ENCODE peak calls at places on chromosomes 2 and 18, in eight cellular contexts. One of them, this sample, is unnamed.

GRCh38 chr18:70376914-70377258 is 88.0 kb downstream of the SOCS6 start:
- DNase-seq in lower lobe of right lung: no peak
- DNase-seq in Caco-2: peak; percentile 58
- DNase-seq in pancreas: no peak
- DNase-seq in brain microvascular endothelial cell: no peak
- DNase-seq in ovary: no peak
- DNase-seq in CD8-positive, alpha-beta T cell: no peak
- DNase-seq in upper lobe of left lung: no peak
- DNase-seq in this sample: no peak

GRCh38 chr2:238742066-238742465 is 105.8 kb upstream of the TWIST2 start:
- DNase-seq in lower lobe of right lung: no peak
- DNase-seq in Caco-2: no peak
- DNase-seq in pancreas: no peak
- DNase-seq in brain microvascular endothelial cell: no peak
- DNase-seq in ovary: no peak
- DNase-seq in CD8-positive, alpha-beta T cell: no peak
- DNase-seq in upper lobe of left lung: no peak
- DNase-seq in this sample: no peak

GRCh38 chr2:45836316-45836715 is 184.8 kb downstream of the PRKCE start:
- DNase-seq in lower lobe of right lung: no peak
- DNase-seq in Caco-2: no peak
- DNase-seq in pancreas: no peak
- DNase-seq in brain microvascular endothelial cell: no peak
- DNase-seq in ovary: no peak
- DNase-seq in CD8-positive, alpha-beta T cell: no peak
- DNase-seq in upper lobe of left lung: no peak
- DNase-seq in this sample: no peak

GRCh38 chr2:127128508-127128907 is 21.6 kb upstream of the BIN1 start:
- DNase-seq in lower lobe of right lung: peak; percentile 78
- DNase-seq in Caco-2: no peak
- DNase-seq in pancreas: peak; percentile 70
- DNase-seq in brain microvascular endothelial cell: no peak
- DNase-seq in ovary: no peak
- DNase-seq in CD8-positive, alpha-beta T cell: no peak
- DNase-seq in upper lobe of left lung: peak; percentile 71
- DNase-seq in this sample: peak; percentile 89

GRCh38 chr2:136019304-136019703 is 33.9 kb upstream of the DARS1 start:
- DNase-seq in lower lobe of right lung: no peak
- DNase-seq in Caco-2: no peak
- DNase-seq in pancreas: no peak
- DNase-seq in brain microvascular endothelial cell: no peak
- DNase-seq in ovary: no peak
- DNase-seq in CD8-positive, alpha-beta T cell: no peak
- DNase-seq in upper lobe of left lung: no peak
- DNase-seq in this sample: no peak

GRCh38 chr2:105643405-105644173 is 101.1 kb upstream of the NCK2 start:
- DNase-seq in lower lobe of right lung: no peak
- DNase-seq in Caco-2: no peak
- DNase-seq in pancreas: no peak
- DNase-seq in brain microvascular endothelial cell: no peak
- DNase-seq in ovary: no peak
- DNase-seq in CD8-positive, alpha-beta T cell: no peak
- DNase-seq in upper lobe of left lung: no peak
- DNase-seq in this sample: no peak

GRCh38 chr2:96891591-96892333 is 21.9 kb upstream of the SEMA4C start:
- DNase-seq in lower lobe of right lung: peak; percentile 66
- DNase-seq in Caco-2: no peak
- DNase-seq in pancreas: no peak
- DNase-seq in brain microvascular endothelial cell: no peak
- DNase-seq in ovary: peak; percentile 55
- DNase-seq in CD8-positive, alpha-beta T cell: peak; percentile 50
- DNase-seq in upper lobe of left lung: peak; percentile 81
- DNase-seq in this sample: peak; percentile 80

GRCh38 chr2:40611196-40611595 is 159.3 kb upstream of the SLC8A1 start:
- DNase-seq in lower lobe of right lung: no peak
- DNase-seq in Caco-2: no peak
- DNase-seq in pancreas: no peak
- DNase-seq in brain microvascular endothelial cell: no peak
- DNase-seq in ovary: no peak
- DNase-seq in CD8-positive, alpha-beta T cell: no peak
- DNase-seq in upper lobe of left lung: no peak
- DNase-seq in this sample: no peak

GRCh38 chr2:109447251-109447661 is 166.5 kb downstream of the SEPTIN10 start:
- DNase-seq in lower lobe of right lung: no peak
- DNase-seq in Caco-2: peak; percentile 7
- DNase-seq in pancreas: peak; percentile 11
- DNase-seq in brain microvascular endothelial cell: peak; percentile 91
- DNase-seq in ovary: no peak
- DNase-seq in CD8-positive, alpha-beta T cell: no peak
- DNase-seq in upper lobe of left lung: no peak
- DNase-seq in this sample: no peak

GRCh38 chr2:204681412-204681811 is 136.1 kb downstream of the PARD3B start:
- DNase-seq in lower lobe of right lung: no peak
- DNase-seq in Caco-2: no peak
- DNase-seq in pancreas: no peak
- DNase-seq in brain microvascular endothelial cell: no peak
- DNase-seq in ovary: peak; percentile 8
- DNase-seq in CD8-positive, alpha-beta T cell: no peak
- DNase-seq in upper lobe of left lung: no peak
- DNase-seq in this sample: no peak

GRCh38 chr2:16568998-16569397 is 96.6 kb downstream of the CYRIA start:
- DNase-seq in lower lobe of right lung: no peak
- DNase-seq in Caco-2: no peak
- DNase-seq in pancreas: no peak
- DNase-seq in brain microvascular endothelial cell: no peak
- DNase-seq in ovary: no peak
- DNase-seq in CD8-positive, alpha-beta T cell: no peak
- DNase-seq in upper lobe of left lung: no peak
- DNase-seq in this sample: no peak

GRCh38 chr18:56532176-56532840 is 106.1 kb downstream of the TXNL1 start:
- DNase-seq in lower lobe of right lung: no peak
- DNase-seq in Caco-2: no peak
- DNase-seq in pancreas: no peak
- DNase-seq in brain microvascular endothelial cell: peak; percentile 19
- DNase-seq in ovary: no peak
- DNase-seq in CD8-positive, alpha-beta T cell: no peak
- DNase-seq in upper lobe of left lung: no peak
- DNase-seq in this sample: no peak

GRCh38 chr2:181673178-181673577 is 7.1 kb downstream of the NEUROD1 start:
- DNase-seq in lower lobe of right lung: no peak
- DNase-seq in Caco-2: no peak
- DNase-seq in pancreas: no peak
- DNase-seq in brain microvascular endothelial cell: no peak
- DNase-seq in ovary: no peak
- DNase-seq in CD8-positive, alpha-beta T cell: no peak
- DNase-seq in upper lobe of left lung: no peak
- DNase-seq in this sample: no peak

GRCh38 chr2:174704647-174705046 is 59.6 kb downstream of the CHRNA1 start:
- DNase-seq in lower lobe of right lung: no peak
- DNase-seq in Caco-2: no peak
- DNase-seq in pancreas: no peak
- DNase-seq in brain microvascular endothelial cell: no peak
- DNase-seq in ovary: no peak
- DNase-seq in CD8-positive, alpha-beta T cell: no peak
- DNase-seq in upper lobe of left lung: no peak
- DNase-seq in this sample: no peak

GRCh38 chr2:64679673-64680425 is 26.1 kb upstream of the SERTAD2 start:
- DNase-seq in lower lobe of right lung: no peak
- DNase-seq in Caco-2: no peak
- DNase-seq in pancreas: no peak
- DNase-seq in brain microvascular endothelial cell: no peak
- DNase-seq in ovary: no peak
- DNase-seq in CD8-positive, alpha-beta T cell: no peak
- DNase-seq in upper lobe of left lung: no peak
- DNase-seq in this sample: no peak

GRCh38 chr2:133720429-133720828 is 152.2 kb upstream of the NCKAP5 start:
- DNase-seq in lower lobe of right lung: no peak
- DNase-seq in Caco-2: no peak
- DNase-seq in pancreas: no peak
- DNase-seq in brain microvascular endothelial cell: no peak
- DNase-seq in ovary: no peak
- DNase-seq in CD8-positive, alpha-beta T cell: no peak
- DNase-seq in upper lobe of left lung: no peak
- DNase-seq in this sample: no peak

GRCh38 chr2:111900859-111901258 is 2.5 kb downstream of the MERTK start:
- DNase-seq in lower lobe of right lung: no peak
- DNase-seq in Caco-2: peak; percentile 63
- DNase-seq in pancreas: no peak
- DNase-seq in brain microvascular endothelial cell: peak; percentile 36
- DNase-seq in ovary: peak; percentile 22
- DNase-seq in CD8-positive, alpha-beta T cell: no peak
- DNase-seq in upper lobe of left lung: peak; percentile 60
- DNase-seq in this sample: no peak

DNA sequence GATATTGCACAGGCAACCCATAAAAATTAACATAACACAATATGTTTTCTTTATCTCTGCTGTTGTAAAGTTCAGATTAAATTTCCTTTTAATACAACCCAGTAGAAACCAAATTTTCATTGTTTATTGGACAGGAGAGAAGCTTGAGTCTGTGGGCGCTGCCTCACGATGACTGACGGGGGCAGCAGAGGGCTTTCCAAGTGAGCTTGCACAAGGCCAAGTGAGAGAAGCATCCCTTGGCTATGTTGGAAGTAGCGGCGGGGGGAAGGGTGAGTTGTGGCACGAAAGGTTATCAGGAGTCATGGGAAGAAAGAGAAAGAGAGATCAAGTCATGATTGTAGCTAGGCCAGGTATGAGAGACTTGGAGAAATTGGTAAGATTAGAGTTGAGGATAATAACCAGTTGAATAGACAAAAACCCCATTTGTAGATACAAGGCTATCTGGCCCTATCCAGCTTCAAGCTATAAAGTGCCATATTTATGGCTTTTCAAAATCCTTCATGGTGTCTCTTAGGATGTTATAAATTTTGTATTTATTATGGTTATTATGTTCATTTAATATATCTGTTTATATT is 413.7 kb upstream of the FAM98A start:
- DNase-seq in lower lobe of right lung: peak; percentile 53
- DNase-seq in Caco-2: peak; percentile 77
- DNase-seq in pancreas: peak; percentile 63
- DNase-seq in brain microvascular endothelial cell: peak; percentile 62
- DNase-seq in ovary: no peak
- DNase-seq in CD8-positive, alpha-beta T cell: no peak
- DNase-seq in upper lobe of left lung: peak; percentile 48
- DNase-seq in this sample: peak; percentile 79
- TF ChIP-seq CTCF in lower lobe of right lung: peak; percentile 78
- TF ChIP-seq CTCF in Caco-2: peak; percentile 80
- TF ChIP-seq CTCF in pancreas: peak; percentile 61
- TF ChIP-seq CTCF in brain microvascular endothelial cell: peak; percentile 77
- TF ChIP-seq CTCF in ovary: no peak
- TF ChIP-seq CTCF in CD8-positive, alpha-beta T cell: no peak
- TF ChIP-seq CTCF in upper lobe of left lung: peak; percentile 54
- TF ChIP-seq CTCF in this sample: peak; percentile 71

GRCh38 chr2:71389379-71390072 is 57.9 kb downstream of the ZNF638 start:
- DNase-seq in lower lobe of right lung: no peak
- DNase-seq in Caco-2: no peak
- DNase-seq in pancreas: no peak
- DNase-seq in brain microvascular endothelial cell: no peak
- DNase-seq in ovary: no peak
- DNase-seq in CD8-positive, alpha-beta T cell: no peak
- DNase-seq in upper lobe of left lung: no peak
- DNase-seq in this sample: no peak
- H3K36me3 ChIP-seq in lower lobe of right lung: peaks cover 75% of the 10 kb centered on the region
- H3K36me3 ChIP-seq in Caco-2: peaks cover 22% of the 10 kb centered on the region
- H3K36me3 ChIP-seq in pancreas: peaks cover 38% of the 10 kb centered on the region
- H3K36me3 ChIP-seq in brain microvascular endothelial cell: peaks cover 40% of the 10 kb centered on the region
- H3K36me3 ChIP-seq in ovary: no peaks in the 10 kb centered on the region
- H3K36me3 ChIP-seq in CD8-positive, alpha-beta T cell: peaks cover 29% of the 10 kb centered on the region
- H3K36me3 ChIP-seq in upper lobe of left lung: peaks cover 32% of the 10 kb centered on the region
- H3K36me3 ChIP-seq in this sample: peaks cover 27% of the 10 kb centered on the region

GRCh38 chr2:71558300-71559051 is 105.1 kb downstream of the DYSF start:
- DNase-seq in lower lobe of right lung: peak; percentile 25
- DNase-seq in Caco-2: no peak
- DNase-seq in pancreas: no peak
- DNase-seq in brain microvascular endothelial cell: peak; percentile 16
- DNase-seq in ovary: no peak
- DNase-seq in CD8-positive, alpha-beta T cell: no peak
- DNase-seq in upper lobe of left lung: no peak
- DNase-seq in this sample: peak; percentile 43
- H3K4me3 ChIP-seq in lower lobe of right lung: no peak overlapping the region
- H3K4me3 ChIP-seq in Caco-2: no peak overlapping the region
- H3K4me3 ChIP-seq in pancreas: no peak overlapping the region
- H3K4me3 ChIP-seq in brain microvascular endothelial cell: no peak overlapping the region
- H3K4me3 ChIP-seq in ovary: no peak overlapping the region
- H3K4me3 ChIP-seq in CD8-positive, alpha-beta T cell: no peak overlapping the region
- H3K4me3 ChIP-seq in upper lobe of left lung: no peak overlapping the region
- H3K4me3 ChIP-seq in this sample: no peak overlapping the region

DNA sequence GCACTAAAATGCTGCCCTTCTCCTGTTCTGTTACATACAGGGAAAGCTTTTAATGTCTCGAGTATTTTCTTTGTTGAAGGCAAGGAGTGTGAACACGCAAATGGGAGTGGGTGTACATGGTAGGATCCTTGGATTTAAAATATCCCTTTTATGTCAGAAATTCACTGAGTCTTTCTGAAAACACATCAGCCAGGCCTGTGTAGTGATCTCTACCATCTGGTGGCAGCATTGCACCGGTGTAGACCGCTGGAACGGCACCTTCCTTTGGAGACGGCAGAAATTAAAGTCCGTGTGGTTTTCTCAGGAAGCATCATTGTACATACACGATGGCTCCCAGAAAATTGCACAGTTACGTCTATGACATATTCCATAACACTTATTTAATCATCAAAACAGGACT is 515.8 kb downstream of the GALR1 start:
- DNase-seq in lower lobe of right lung: no peak
- DNase-seq in Caco-2: no peak
- DNase-seq in pancreas: no peak
- DNase-seq in brain microvascular endothelial cell: peak; percentile 2
- DNase-seq in ovary: no peak
- DNase-seq in CD8-positive, alpha-beta T cell: no peak
- DNase-seq in upper lobe of left lung: no peak
- DNase-seq in this sample: no peak
- TF ChIP-seq CTCF in lower lobe of right lung: peak; percentile 57
- TF ChIP-seq CTCF in Caco-2: peak; percentile 20
- TF ChIP-seq CTCF in pancreas: no peak
- TF ChIP-seq CTCF in brain microvascular endothelial cell: no peak
- TF ChIP-seq CTCF in ovary: no peak
- TF ChIP-seq CTCF in CD8-positive, alpha-beta T cell: no peak
- TF ChIP-seq CTCF in upper lobe of left lung: peak; percentile 25
- TF ChIP-seq CTCF in this sample: peak; percentile 51

GRCh38 chr2:241240320-241241004 is 52.0 kb downstream of the ANO7 start:
- DNase-seq in lower lobe of right lung: no peak
- DNase-seq in Caco-2: no peak
- DNase-seq in pancreas: peak; percentile 39
- DNase-seq in brain microvascular endothelial cell: no peak
- DNase-seq in ovary: no peak
- DNase-seq in CD8-positive, alpha-beta T cell: no peak
- DNase-seq in upper lobe of left lung: no peak
- DNase-seq in this sample: no peak
- H3K36me3 ChIP-seq in lower lobe of right lung: peaks cover 100% of the 10 kb centered on the region
- H3K36me3 ChIP-seq in Caco-2: peaks cover 1% of the 10 kb centered on the region
- H3K36me3 ChIP-seq in pancreas: peaks cover 94% of the 10 kb centered on the region
- H3K36me3 ChIP-seq in brain microvascular endothelial cell: peaks cover 97% of the 10 kb centered on the region
- H3K36me3 ChIP-seq in ovary: no peaks in the 10 kb centered on the region
- H3K36me3 ChIP-seq in CD8-positive, alpha-beta T cell: peaks cover 69% of the 10 kb centered on the region
- H3K36me3 ChIP-seq in upper lobe of left lung: peaks cover 97% of the 10 kb centered on the region
- H3K36me3 ChIP-seq in this sample: peaks cover 61% of the 10 kb centered on the region

GRCh38 chr2:172554352-172555271 is 1.3 kb upstream of the PDK1 start:
- DNase-seq in lower lobe of right lung: no peak
- DNase-seq in Caco-2: no peak
- DNase-seq in pancreas: no peak
- DNase-seq in brain microvascular endothelial cell: no peak
- DNase-seq in ovary: no peak
- DNase-seq in CD8-positive, alpha-beta T cell: no peak
- DNase-seq in upper lobe of left lung: no peak
- DNase-seq in this sample: no peak
- H3K4me3 ChIP-seq in lower lobe of right lung: peak overlapping the region; percentile 87
- H3K4me3 ChIP-seq in Caco-2: peak overlapping the region; percentile 88
- H3K4me3 ChIP-seq in pancreas: no peak overlapping the region
- H3K4me3 ChIP-seq in brain microvascular endothelial cell: peak overlapping the region; percentile 88
- H3K4me3 ChIP-seq in ovary: peak overlapping the region; percentile 86
- H3K4me3 ChIP-seq in CD8-positive, alpha-beta T cell: no peak overlapping the region
- H3K4me3 ChIP-seq in upper lobe of left lung: peak overlapping the region; percentile 76
- H3K4me3 ChIP-seq in this sample: peak overlapping the region; percentile 91